ENCODE peak calls at places on chromosomes 12 and 14, in five cellular contexts. M is astrocyte of the spinal cord, Z is LoVo, F is COLO829, R is GM10248. T is an unnamed sample.

GRCh38 chr14:62807636-62808035 is 237.6 kb downstream of the KCNH5 start:
- DNase-seq in M (no peak), Z (no peak), F (no peak), R (no peak), T (no peak)

GRCh38 chr14:101927859-101928258 is 36.5 kb upstream of the DYNC1H1 start:
- DNase-seq in M (peak; percentile 90), Z (no peak), F (peak; percentile 77), R (no peak), T (no peak)

GRCh38 chr12:19830461-19830860 is 391.2 kb downstream of the AEBP2 start:
- DNase-seq in M (no peak), Z (no peak), F (no peak), R (no peak), T (peak; percentile 29)

GRCh38 chr12:79818856-79819255 is 116.0 kb downstream of the PPP1R12A start:
- DNase-seq in M (peak; percentile 36), Z (no peak), F (peak; percentile 76), R (no peak), T (no peak)

GRCh38 chr12:104641862-104642261 is 185.1 kb downstream of the CHST11 start:
- DNase-seq in M (no peak), Z (no peak), F (no peak), R (peak; percentile 80), T (peak; percentile 88)

GRCh38 chr14:29940482-29940881 is 12.8 kb upstream of the PRKD1 start:
- DNase-seq in M (no peak), Z (no peak), F (no peak), R (no peak), T (no peak)

GRCh38 chr12:121795029-121795977 is 1.8 kb upstream of the RHOF start:
- DNase-seq in M (peak; percentile 84), Z (peak; percentile 80), F (peak; percentile 84), R (peak; percentile 77), T (peak; percentile 91)

GRCh38 chr12:69428351-69429048 is 41.7 kb upstream of the FRS2 start:
- DNase-seq in M (no peak), Z (no peak), F (no peak), R (no peak), T (no peak)

GRCh38 chr12:51339750-51340149 is 6.7 kb downstream of the CELA1 start:
- DNase-seq in M (no peak), Z (no peak), F (no peak), R (no peak), T (no peak)

GRCh38 chr12:50276912-50277671 is 6.2 kb downstream of the LIMA1 start:
- DNase-seq in M (no peak), Z (peak; percentile 42), F (no peak), R (no peak), T (no peak)

GRCh38 chr12:126337556-126337955 is 1272.3 kb downstream of the AACS start:
- DNase-seq in M (peak; percentile 92), Z (no peak), F (no peak), R (no peak), T (no peak)

T was measured in GM12865.